ENCODE peak calls at places on chromosomes 2 and 18, in four cellular contexts. E, T, O and P are unnamed samples.
A peak's percentile ranks its signal among the peaks of the same experiment; 100 is the strongest.

GRCh38 chr2:201696151-201696659 is 2.2 kb downstream of the MPP4 start:
- DNase-seq in O (no peak), E (no peak), T (no peak), P (no peak)

GRCh38 chr2:45793998-45794720 is 142.7 kb downstream of the PRKCE start:
- DNase-seq in E (no peak), T (no peak), O (no peak), P (no peak)

GRCh38 chr2:240404174-240404852 is 31.1 kb upstream of the GPC1 start:
- DNase-seq in T (no peak), O (no peak), E (no peak), P (no peak)

GRCh38 chr2:196987654-196988364 is 61.3 kb upstream of the PGAP1 start:
- DNase-seq in E (no peak), O (no peak), T (no peak), P (peak; percentile 18)

GRCh38 chr2:28338046-28338753 is 54.5 kb upstream of the FOSL2 start:
- DNase-seq in O (no peak), T (no peak), E (no peak), P (no peak)

GRCh38 chr2:156589381-156590079 is 153.4 kb downstream of the GPD2 start:
- DNase-seq in T (no peak), O (no peak), E (no peak), P (no peak)

GRCh38 chr2:200681731-200682130 is 95.9 kb downstream of the AOX1 start:
- DNase-seq in O (no peak), E (no peak), T (no peak), P (no peak)

GRCh38 chr2:220981926-220982325 is 590.2 kb downstream of the EPHA4 start:
- DNase-seq in O (no peak), T (no peak), E (no peak), P (no peak)

GRCh38 chr2:238564286-238564920 is 137.7 kb downstream of the ASB1 start:
- DNase-seq in T (no peak), O (no peak), E (no peak), P (no peak)

GRCh38 chr2:181683518-181684453 is 3.5 kb upstream of the NEUROD1 start:
- DNase-seq in O (no peak), E (peak; percentile 35), T (no peak), P (no peak)

GRCh38 chr2:186595219-186595618 is 5.4 kb downstream of the ITGAV start:
- DNase-seq in T (no peak), O (no peak), E (no peak), P (no peak)

GRCh38 chr2:67323209-67323991 is 73.7 kb upstream of the ETAA1 start:
- DNase-seq in T (no peak), O (no peak), E (no peak), P (no peak)

GRCh38 chr2:63058742-63059433 is 8.3 kb downstream of the OTX1 start:
- DNase-seq in O (no peak), T (no peak), E (peak; percentile 23), P (no peak)

GRCh38 chr2:42249887-42250286 is 80.7 kb downstream of the EML4 start:
- DNase-seq in O (no peak), T (no peak), E (no peak), P (no peak)

GRCh38 chr2:105645031-105645940 is 99.4 kb upstream of the NCK2 start:
- DNase-seq in E (no peak), O (no peak), T (no peak), P (no peak)

GRCh38 chr2:13650586-13651180 is 933.9 kb downstream of the TRIB2 start:
- DNase-seq in O (no peak), E (no peak), T (no peak), P (no peak)

GRCh38 chr2:159497256-159497655 is 119.1 kb downstream of the BAZ2B start:
- DNase-seq in O (no peak), T (no peak), E (no peak), P (no peak)

GRCh38 chr2:96325884-96326255 is 753 bp downstream of the ITPRIPL1 start:
- DNase-seq in O (no peak), E (peak; percentile 60), T (no peak), P (no peak)

GRCh38 chr2:121071058-121071504 is 213.9 kb downstream of the TFCP2L1 start:
- DNase-seq in O (peak; percentile 80), T (peak; percentile 61), E (peak; percentile 85), P (peak; percentile 12)

GRCh38 chr18:36255072-36255708 is 42.3 kb upstream of the FHOD3 start:
- DNase-seq in O (no peak), T (no peak), E (no peak), P (no peak)

GRCh38 chr2:225911019-225911418 is 511.5 kb downstream of the NYAP2 start:
- DNase-seq in O (no peak), E (no peak), T (no peak), P (no peak)